ENCODE peak calls at places on chromosome 22, in six cellular contexts. One of them, this sample, is unnamed. For H3K4me1 and H3K36me3, the result is how much of the 10 kb centered on the place peaks cover.

GRCh38 chr22:19126874-19127273 is 4.2 kb upstream of the TSSK2 start:
- DNase-seq in adipocyte: no peak
- DNase-seq in ovary: no peak
- DNase-seq in lung: no peak
- DNase-seq in IMR-90: no peak
- DNase-seq in heart right ventricle: peak
- DNase-seq in this sample: no peak

GRCh38 chr22:36356708-36357694 is 30.8 kb downstream of the MYH9 start:
- DNase-seq in adipocyte: no peak
- DNase-seq in heart right ventricle: no peak
- DNase-seq in IMR-90: peak
- DNase-seq in ovary: no peak
- DNase-seq in lung: no peak
- DNase-seq in this sample: no peak

GRCh38 chr22:27461470-27461869 is 340.1 kb downstream of the MN1 start:
- DNase-seq in adipocyte: peak
- DNase-seq in lung: no peak
- DNase-seq in heart right ventricle: no peak
- DNase-seq in IMR-90: peak
- DNase-seq in ovary: no peak
- DNase-seq in this sample: no peak

GRCh38 chr22:17754233-17754925 is 19.9 kb downstream of the BID start:
- DNase-seq in IMR-90: no peak
- DNase-seq in heart right ventricle: no peak
- DNase-seq in adipocyte: no peak
- DNase-seq in ovary: no peak
- DNase-seq in lung: no peak
- DNase-seq in this sample: no peak

GRCh38 chr22:23431337-23432072 is 148.6 kb downstream of the IGLL1 start:
- DNase-seq in heart right ventricle: no peak
- DNase-seq in lung: no peak
- DNase-seq in IMR-90: no peak
- DNase-seq in ovary: peak
- DNase-seq in adipocyte: no peak
- DNase-seq in this sample: no peak

GRCh38 chr22:45067731-45068130 is 57.9 kb upstream of the PHF21B start:
- DNase-seq in ovary: no peak
- DNase-seq in IMR-90: no peak
- DNase-seq in adipocyte: no peak
- DNase-seq in lung: no peak
- DNase-seq in heart right ventricle: no peak
- DNase-seq in this sample: no peak

GRCh38 chr22:45254388-45254787 is 13.7 kb upstream of the KIAA0930 start:
- DNase-seq in adipocyte: no peak
- DNase-seq in heart right ventricle: no peak
- DNase-seq in lung: no peak
- DNase-seq in IMR-90: no peak
- DNase-seq in ovary: no peak
- DNase-seq in this sample: no peak

GRCh38 chr22:45311033-45311531 is 1.3 kb downstream of the FAM118A start:
- DNase-seq in heart right ventricle: no peak
- DNase-seq in lung: no peak
- DNase-seq in IMR-90: no peak
- DNase-seq in ovary: no peak
- DNase-seq in adipocyte: no peak
- DNase-seq in this sample: no peak

GRCh38 chr22:39706406-39707150 is 136.0 kb downstream of the CACNA1I start:
- DNase-seq in ovary: no peak
- DNase-seq in adipocyte: no peak
- DNase-seq in IMR-90: no peak
- DNase-seq in lung: no peak
- DNase-seq in heart right ventricle: no peak
- DNase-seq in this sample: no peak

GRCh38 chr22:23898006-23898974 is 4.1 kb downstream of the MIF start:
- DNase-seq in adipocyte: no peak
- DNase-seq in heart right ventricle: no peak
- DNase-seq in lung: no peak
- DNase-seq in ovary: no peak
- DNase-seq in IMR-90: no peak
- DNase-seq in this sample: no peak

GRCh38 chr22:21055880-21056319 is 10.2 kb downstream of the LRRC74B start:
- DNase-seq in lung: no peak
- DNase-seq in adipocyte: no peak
- DNase-seq in IMR-90: no peak
- DNase-seq in ovary: no peak
- DNase-seq in heart right ventricle: no peak
- DNase-seq in this sample: no peak
- H3K4me3 ChIP-seq in lung: no peak
- H3K4me3 ChIP-seq in adipocyte: no peak
- H3K4me3 ChIP-seq in IMR-90: no peak
- H3K4me3 ChIP-seq in ovary: no peak
- H3K4me3 ChIP-seq in heart right ventricle: no peak
- H3K4me3 ChIP-seq in this sample: no peak

GRCh38 chr22:31344369-31345330 is 1.5 kb downstream of the PATZ1 start:
- DNase-seq in heart right ventricle: peak
- DNase-seq in adipocyte: peak
- DNase-seq in lung: peak
- DNase-seq in ovary: peak
- DNase-seq in IMR-90: peak
- DNase-seq in this sample: no peak

GRCh38 chr22:31345331-31346254 is 553 bp downstream of the PATZ1 start:
- DNase-seq in heart right ventricle: peak
- DNase-seq in adipocyte: peak
- DNase-seq in ovary: peak
- DNase-seq in IMR-90: peak
- DNase-seq in lung: peak
- DNase-seq in this sample: peak

GRCh38 chr22:31346733-31347250 is 646 bp upstream of the PATZ1 start:
- DNase-seq in heart right ventricle: peak
- DNase-seq in IMR-90: peak
- DNase-seq in lung: peak
- DNase-seq in adipocyte: peak
- DNase-seq in ovary: peak
- DNase-seq in this sample: no peak

GRCh38 chr22:31347251-31348008 is 1.3 kb upstream of the PATZ1 start:
- DNase-seq in ovary: peak
- DNase-seq in IMR-90: peak
- DNase-seq in heart right ventricle: peak
- DNase-seq in adipocyte: peak
- DNase-seq in lung: peak
- DNase-seq in this sample: peak

DNA sequence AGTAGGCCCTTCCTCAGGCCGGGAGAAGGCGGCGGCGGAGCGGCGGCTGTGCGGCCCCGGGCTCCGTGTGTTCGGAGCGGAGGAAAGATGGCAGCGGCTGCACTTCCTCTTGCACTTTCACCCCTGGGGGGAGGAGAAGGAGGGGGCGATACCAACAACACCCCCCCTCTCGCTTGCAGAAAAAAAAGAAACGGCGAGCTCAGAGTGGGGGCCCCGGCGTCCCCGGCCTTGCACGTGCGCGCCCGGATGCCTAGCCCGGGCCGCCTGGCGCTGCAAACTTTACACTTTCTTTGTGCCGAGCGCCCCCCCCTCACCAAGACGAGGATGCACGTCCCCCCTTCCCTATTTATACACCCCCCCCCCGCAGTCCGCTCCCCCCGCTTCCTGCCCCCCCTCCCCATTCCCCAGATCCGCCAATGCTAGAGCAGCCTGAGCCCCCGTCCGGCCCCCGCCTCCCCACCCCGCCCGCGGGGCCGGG is at the start of gene PATZ1:
- DNase-seq in lung: peak
- DNase-seq in ovary: peak
- DNase-seq in heart right ventricle: no peak
- DNase-seq in adipocyte: peak
- DNase-seq in IMR-90: peak
- DNase-seq in this sample: peak
- H3K4me1 ChIP-seq in lung: under half
- H3K4me1 ChIP-seq in ovary: under half
- H3K4me1 ChIP-seq in heart right ventricle: under half
- H3K4me1 ChIP-seq in adipocyte: under half
- H3K4me1 ChIP-seq in IMR-90: under half
- H3K4me1 ChIP-seq in this sample: under half

GRCh38 chr22:29269230-29269604 is 1.1 kb downstream of the EWSR1 start:
- DNase-seq in lung: no peak
- DNase-seq in IMR-90: no peak
- DNase-seq in heart right ventricle: no peak
- DNase-seq in adipocyte: peak
- DNase-seq in ovary: no peak
- DNase-seq in this sample: no peak

GRCh38 chr22:29268511-29269229 is 602 bp downstream of the EWSR1 start:
- DNase-seq in lung: peak
- DNase-seq in IMR-90: peak
- DNase-seq in heart right ventricle: peak
- DNase-seq in ovary: peak
- DNase-seq in adipocyte: peak
- DNase-seq in this sample: peak

GRCh38 chr22:29267462-29267857 is 321 bp downstream of the RHBDD3 start:
- DNase-seq in adipocyte: no peak
- DNase-seq in heart right ventricle: no peak
- DNase-seq in ovary: no peak
- DNase-seq in lung: no peak
- DNase-seq in IMR-90: no peak
- DNase-seq in this sample: no peak

GRCh38 chr22:29266564-29267461 is 968 bp downstream of the RHBDD3 start:
- DNase-seq in adipocyte: peak
- DNase-seq in IMR-90: peak
- DNase-seq in lung: no peak
- DNase-seq in ovary: no peak
- DNase-seq in heart right ventricle: no peak
- DNase-seq in this sample: no peak

DNA sequence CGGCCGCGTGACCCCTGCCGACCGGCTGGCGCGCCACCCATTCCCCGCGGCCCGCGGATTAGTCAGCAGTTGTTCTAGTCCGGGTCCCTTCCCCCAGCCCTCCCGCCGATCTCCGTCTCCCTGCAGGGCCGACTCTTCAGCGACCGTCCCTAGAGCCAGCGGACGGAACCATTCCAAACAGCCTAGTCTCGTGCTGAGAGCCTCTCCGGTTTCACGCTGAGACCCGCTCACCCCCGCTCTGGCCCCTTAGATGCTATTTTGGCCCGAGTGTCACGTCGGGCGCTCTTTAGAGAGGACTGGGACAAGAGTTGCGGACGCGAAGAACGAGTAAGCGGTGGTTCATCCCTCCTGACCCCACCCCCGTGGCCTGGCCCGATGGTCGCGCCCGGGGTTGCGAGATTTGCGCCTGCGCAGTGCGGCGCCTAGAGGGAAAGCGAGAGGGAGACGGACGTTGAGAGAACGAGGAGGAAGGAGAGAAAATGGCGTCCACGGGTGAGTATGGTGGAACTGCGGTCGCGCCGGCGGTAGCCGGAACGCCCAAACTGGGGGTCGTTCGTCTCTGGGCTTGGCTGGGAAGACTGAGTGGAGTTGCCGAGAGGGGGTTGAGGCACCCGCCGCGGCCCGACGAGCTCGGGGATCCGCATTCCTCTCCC is at the start of the genes EWSR1 and RHBDD3:
- DNase-seq in ovary: peak
- DNase-seq in IMR-90: peak
- DNase-seq in heart right ventricle: peak
- DNase-seq in lung: peak
- DNase-seq in adipocyte: peak
- DNase-seq in this sample: peak
- H3K36me3 ChIP-seq in ovary: under half
- H3K36me3 ChIP-seq in IMR-90: under half
- H3K36me3 ChIP-seq in heart right ventricle: under half
- H3K36me3 ChIP-seq in lung: under half
- H3K36me3 ChIP-seq in adipocyte: under half
- H3K36me3 ChIP-seq in this sample: under half

DNA sequence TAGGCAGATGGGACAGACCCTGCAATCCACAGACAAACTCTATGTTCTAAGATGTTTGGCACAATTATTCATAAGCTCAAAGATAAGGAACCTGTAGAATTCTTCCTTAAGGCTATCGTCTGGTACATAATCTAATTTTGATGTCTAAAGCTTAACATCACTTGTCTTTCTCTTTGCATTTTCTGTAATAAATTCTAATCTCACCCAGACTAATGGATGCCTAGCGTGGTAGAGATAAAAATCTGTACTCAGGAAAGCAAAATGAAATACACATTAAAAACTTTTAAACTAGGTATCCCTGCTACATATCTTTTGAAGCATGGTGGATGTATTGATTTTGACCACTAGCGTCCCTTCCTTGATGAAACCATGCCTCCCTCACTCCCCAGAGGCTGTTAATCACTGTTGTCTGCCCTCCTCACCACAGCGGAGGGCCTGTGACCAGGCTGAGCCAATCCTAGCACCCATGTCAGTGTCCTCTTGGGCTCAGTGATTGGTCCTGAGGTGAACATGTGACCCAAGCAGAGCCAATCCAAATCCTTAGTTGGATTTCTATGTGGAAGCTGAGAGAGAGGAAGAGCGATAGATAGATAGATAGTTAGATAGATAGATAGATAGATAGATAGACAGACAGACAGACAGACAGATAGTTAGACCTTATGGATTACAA is 82.2 kb upstream of the GRK3 start:
- DNase-seq in IMR-90: no peak
- DNase-seq in lung: no peak
- DNase-seq in heart right ventricle: no peak
- DNase-seq in ovary: no peak
- DNase-seq in adipocyte: no peak
- DNase-seq in this sample: no peak
- H3K4me3 ChIP-seq in IMR-90: no peak
- H3K4me3 ChIP-seq in lung: no peak
- H3K4me3 ChIP-seq in heart right ventricle: no peak
- H3K4me3 ChIP-seq in ovary: no peak
- H3K4me3 ChIP-seq in adipocyte: no peak
- H3K4me3 ChIP-seq in this sample: no peak